ENCODE peak calls at places on chromosomes 6 and 20, in four cellular contexts. One of them, this sample, is unnamed.

GRCh38 chr20:47535088-47535487 is 33.4 kb downstream of the NCOA3 start:
- DNase-seq in neural progenitor cell: peak
- DNase-seq in naive thymus-derived CD4-positive, alpha-beta T cell: no peak
- DNase-seq in T47D: peak
- DNase-seq in this sample: no peak

GRCh38 chr6:90715093-90715655 is 128.3 kb upstream of the MAP3K7 start:
- DNase-seq in neural progenitor cell: no peak
- DNase-seq in naive thymus-derived CD4-positive, alpha-beta T cell: no peak
- DNase-seq in T47D: no peak
- DNase-seq in this sample: no peak

GRCh38 chr6:143556529-143556928 is 45.0 kb upstream of the FUCA2 start:
- DNase-seq in neural progenitor cell: no peak
- DNase-seq in naive thymus-derived CD4-positive, alpha-beta T cell: no peak
- DNase-seq in T47D: no peak
- DNase-seq in this sample: no peak

GRCh38 chr20:21520702-21521595 is 7.1 kb upstream of the NKX2-2 start:
- DNase-seq in neural progenitor cell: peak
- DNase-seq in naive thymus-derived CD4-positive, alpha-beta T cell: no peak
- DNase-seq in T47D: no peak
- DNase-seq in this sample: no peak

GRCh38 chr20:60070791-60071190 is 112.6 kb downstream of the CDH26 start:
- DNase-seq in neural progenitor cell: no peak
- DNase-seq in naive thymus-derived CD4-positive, alpha-beta T cell: no peak
- DNase-seq in T47D: no peak
- DNase-seq in this sample: no peak

GRCh38 chr6:56841372-56841749 is 113.5 kb upstream of the BEND6 start:
- DNase-seq in neural progenitor cell: no peak
- DNase-seq in naive thymus-derived CD4-positive, alpha-beta T cell: no peak
- DNase-seq in T47D: no peak
- DNase-seq in this sample: no peak

GRCh38 chr20:62362991-62363919 is 3.9 kb downstream of the LAMA5 start:
- DNase-seq in neural progenitor cell: peak
- DNase-seq in naive thymus-derived CD4-positive, alpha-beta T cell: no peak
- DNase-seq in T47D: peak
- DNase-seq in this sample: no peak

GRCh38 chr20:33460711-33461110 is 17.1 kb upstream of the SNTA1 start:
- DNase-seq in neural progenitor cell: no peak
- DNase-seq in naive thymus-derived CD4-positive, alpha-beta T cell: no peak
- DNase-seq in T47D: no peak
- DNase-seq in this sample: no peak

GRCh38 chr20:62774076-62774714 is 22.1 kb upstream of the MRGBP start:
- DNase-seq in neural progenitor cell: no peak
- DNase-seq in naive thymus-derived CD4-positive, alpha-beta T cell: no peak
- DNase-seq in T47D: no peak
- DNase-seq in this sample: no peak

GRCh38 chr6:41470341-41471063 is 75.7 kb upstream of the FOXP4 start:
- DNase-seq in neural progenitor cell: peak
- DNase-seq in naive thymus-derived CD4-positive, alpha-beta T cell: no peak
- DNase-seq in T47D: peak
- DNase-seq in this sample: no peak

GRCh38 chr20:346640-347316 is at the start of gene NRSN2:
- DNase-seq in neural progenitor cell: peak
- DNase-seq in naive thymus-derived CD4-positive, alpha-beta T cell: no peak
- DNase-seq in T47D: peak
- DNase-seq in this sample: no peak

GRCh38 chr6:114169763-114170162 is 173.1 kb downstream of the HS3ST5 start:
- DNase-seq in neural progenitor cell: no peak
- DNase-seq in naive thymus-derived CD4-positive, alpha-beta T cell: no peak
- DNase-seq in T47D: no peak
- DNase-seq in this sample: no peak

GRCh38 chr6:131937703-131938631 is 13.2 kb downstream of the CCN2 start:
- DNase-seq in neural progenitor cell: no peak
- DNase-seq in naive thymus-derived CD4-positive, alpha-beta T cell: no peak
- DNase-seq in T47D: no peak
- DNase-seq in this sample: no peak